ENCODE peak calls at places on chromosome 10, in ten cellular contexts. F, H, W, Z, L, U, G, S, O and Q are unnamed samples.

GRCh38 chr10:42149027-42149700 is 489.2 kb downstream of the ZNF33B start:
- DNase-seq in F (no peak), H (peak; percentile 64), W (no peak), Z (no peak), L (no peak), U (peak; percentile 36), G (no peak), S (no peak), O (no peak), Q (no peak)

GRCh38 chr10:81177651-81178244 is 640.0 kb downstream of the SH2D4B start:
- DNase-seq in F (no peak), H (no peak), W (no peak), Z (no peak), L (no peak), U (no peak), G (no peak), S (no peak), O (no peak), Q (no peak)

GRCh38 chr10:76961841-76962240 is 675.8 kb downstream of the KCNMA1 start:
- DNase-seq in F (no peak), H (no peak), W (no peak), Z (no peak), L (no peak), U (no peak), G (no peak), S (no peak), O (no peak), Q (no peak)

GRCh38 chr10:100072514-100072913 is 9.2 kb downstream of the CPN1 start:
- DNase-seq in F (no peak), H (no peak), W (no peak), Z (no peak), L (no peak), U (no peak), G (no peak), S (no peak), O (no peak), Q (no peak)

GRCh38 chr10:35000936-35001335 is 89.2 kb downstream of the CUL2 start:
- DNase-seq in F (no peak), H (no peak), W (no peak), Z (no peak), L (peak; percentile 35), U (no peak), G (no peak), S (no peak), O (no peak), Q (no peak)

GRCh38 chr10:91511549-91512330 is 101.6 kb downstream of the HECTD2 start:
- DNase-seq in F (no peak), H (no peak), W (no peak), Z (no peak), L (peak; percentile 90), U (no peak), G (no peak), S (no peak), O (no peak), Q (peak; percentile 31)

GRCh38 chr10:5268234-5268633 is 71.6 kb downstream of the AKR1C4 start:
- DNase-seq in F (no peak), H (no peak), W (no peak), Z (no peak), L (no peak), U (no peak), G (no peak), S (no peak), O (no peak), Q (no peak)

GRCh38 chr10:128097783-128098182 is 28.4 kb downstream of the MKI67 start:
- DNase-seq in F (no peak), H (no peak), W (no peak), Z (no peak), L (no peak), U (no peak), G (no peak), S (no peak), O (no peak), Q (no peak)

GRCh38 chr10:92880233-92880861 is 32.0 kb downstream of the EXOC6 start:
- DNase-seq in F (no peak), H (no peak), W (no peak), Z (no peak), L (peak; percentile 63), U (no peak), G (peak; percentile 74), S (no peak), O (peak; percentile 14), Q (no peak)

DNA sequence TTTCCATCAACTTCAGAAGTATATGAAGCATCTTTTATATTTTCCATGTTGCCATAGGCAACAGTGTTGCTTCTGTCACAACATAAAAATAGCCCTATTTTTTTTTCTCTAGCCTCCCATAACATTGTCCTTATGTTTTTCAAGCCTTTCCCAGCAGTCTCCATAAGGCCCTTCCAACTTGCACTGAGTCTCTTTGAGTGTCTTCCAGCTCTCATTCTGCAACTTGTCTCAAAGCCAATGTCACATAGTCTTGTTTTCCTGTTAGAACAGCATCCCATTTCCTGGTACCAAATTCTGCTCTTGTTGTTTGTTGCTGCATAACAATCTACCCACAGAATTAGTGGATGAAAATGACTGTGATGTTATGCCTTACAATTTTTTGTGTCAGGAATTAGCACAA is 1055.4 kb upstream of the GHITM start:
- DNase-seq in F (no peak), H (no peak), W (no peak), Z (no peak), L (no peak), U (no peak), G (no peak), S (no peak), O (no peak), Q (no peak)
- TF ChIP-seq POLR2A in F (no peak), H (no peak), W (no peak), Z (no peak), L (no peak), U (no peak), G (no peak), S (no peak), O (no peak), Q (no peak)

GRCh38 chr10:78260675-78261074 is 227.0 kb downstream of the RPS24 start:
- DNase-seq in F (no peak), H (no peak), W (no peak), Z (no peak), L (no peak), U (no peak), G (no peak), S (no peak), O (no peak), Q (no peak)

GRCh38 chr10:78261291-78261690 is 227.6 kb downstream of the RPS24 start:
- DNase-seq in F (no peak), H (no peak), W (no peak), Z (no peak), L (no peak), U (peak; percentile 53), G (no peak), S (no peak), O (no peak), Q (no peak)

GRCh38 chr10:78260141-78260540 is 226.5 kb downstream of the RPS24 start:
- DNase-seq in F (no peak), H (no peak), W (no peak), Z (no peak), L (peak; percentile 65), U (no peak), G (no peak), S (no peak), O (no peak), Q (no peak)

GRCh38 chr10:78264361-78264760 is 230.7 kb downstream of the RPS24 start:
- DNase-seq in F (no peak), H (no peak), W (no peak), Z (no peak), L (no peak), U (no peak), G (no peak), S (no peak), O (no peak), Q (no peak)

DNA sequence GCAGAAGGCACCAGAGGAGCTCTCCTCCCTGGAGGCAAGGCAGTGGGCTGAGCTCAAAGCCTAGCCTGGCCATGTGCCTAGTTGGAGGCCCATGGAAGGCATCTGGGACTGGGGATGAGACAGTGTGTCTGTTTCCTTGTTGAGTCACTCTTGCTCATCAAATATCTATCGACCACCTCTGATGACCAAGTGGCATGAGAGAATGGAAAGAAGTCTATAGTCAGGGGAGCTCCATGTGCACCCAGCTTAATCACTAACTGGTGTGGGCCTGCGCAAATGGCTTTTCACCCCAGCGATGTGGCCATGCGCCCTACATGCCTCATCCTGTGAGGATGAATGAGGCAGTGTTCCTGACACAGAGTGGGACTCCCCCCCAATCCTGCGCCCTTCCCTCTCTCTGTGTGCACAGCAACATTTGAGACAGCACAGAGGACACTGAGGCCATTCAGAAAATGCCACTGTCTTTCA is 229.9 kb downstream of the RPS24 start:
- DNase-seq in F (no peak), H (no peak), W (no peak), Z (no peak), L (peak; percentile 92), U (no peak), G (no peak), S (no peak), O (no peak), Q (peak; percentile 47)
- TF ChIP-seq POLR2A in F (no peak), H (no peak), W (no peak), Z (no peak), L (no peak), U (no peak), G (no peak), S (no peak), O (no peak), Q (no peak)

GRCh38 chr10:122461367-122461728 is at the start of gene HTRA1:
- DNase-seq in F (no peak), H (no peak), W (no peak), Z (no peak), L (peak; percentile 61), U (peak; percentile 78), G (peak; percentile 67), S (peak; percentile 80), O (no peak), Q (peak; percentile 68)
- TF ChIP-seq POLR2A in F (no peak), H (no peak), W (no peak), Z (no peak), L (no peak), U (peak; percentile 51), G (peak; percentile 58), S (peak; percentile 63), O (no peak), Q (peak; percentile 6)

GRCh38 chr10:68402271-68402670 is 4.8 kb downstream of the RUFY2 start:
- DNase-seq in F (no peak), H (no peak), W (no peak), Z (no peak), L (peak; percentile 1), U (no peak), G (no peak), S (no peak), O (no peak), Q (no peak)

GRCh38 chr10:68408898-68409518 is 1.9 kb upstream of the RUFY2 start:
- DNase-seq in F (no peak), H (no peak), W (no peak), Z (no peak), L (no peak), U (no peak), G (no peak), S (no peak), O (no peak), Q (no peak)

GRCh38 chr10:68406111-68406814 is 814 bp downstream of the RUFY2 start:
- DNase-seq in F (no peak), H (no peak), W (peak; percentile 16), Z (peak; percentile 53), L (peak; percentile 58), U (peak; percentile 48), G (peak; percentile 75), S (peak; percentile 52), O (peak; percentile 69), Q (peak; percentile 87)

GRCh38 chr10:68403701-68404100 is 3.4 kb downstream of the RUFY2 start:
- DNase-seq in F (no peak), H (no peak), W (no peak), Z (no peak), L (no peak), U (no peak), G (no peak), S (no peak), O (no peak), Q (no peak)

GRCh38 chr10:68406815-68407585 is at the start of gene RUFY2:
- DNase-seq in F (no peak), H (peak; percentile 89), W (peak; percentile 44), Z (peak; percentile 88), L (peak; percentile 70), U (peak; percentile 77), G (peak; percentile 79), S (peak; percentile 84), O (peak; percentile 94), Q (peak; percentile 91)
- TF ChIP-seq POLR2A in F (no peak), H (peak; percentile 67), W (no peak), Z (no peak), L (no peak), U (peak; percentile 70), G (peak; percentile 45), S (peak; percentile 83), O (peak; percentile 88), Q (peak; percentile 58)